ENCODE peak calls at places on chromosome 5, in ten cellular contexts. I, Q, F, O, L, G, H, C, W and J are unnamed samples.

GRCh38 chr5:102809033-102809432 is 53.9 kb downstream of the PAM start:
- DNase-seq in I (peak; percentile 33), Q (no peak), F (no peak), O (no peak), L (no peak), G (no peak), H (no peak), C (peak; percentile 65), W (no peak), J (no peak)

GRCh38 chr5:79408028-79408427 is 105.9 kb downstream of the HOMER1 start:
- DNase-seq in I (no peak), Q (peak; percentile 8), F (no peak), O (no peak), L (no peak), G (no peak), H (no peak), C (no peak), W (no peak), J (peak; percentile 2)

GRCh38 chr5:150298701-150299451 is 3.8 kb downstream of the ARSI start:
- DNase-seq in I (peak; percentile 97), Q (peak; percentile 98), F (no peak), O (peak; percentile 75), L (peak; percentile 73), G (no peak), H (peak; percentile 99), C (no peak), W (no peak), J (peak; percentile 89)

GRCh38 chr5:83827111-83827541 is 106.5 kb upstream of the HAPLN1 start:
- DNase-seq in I (peak; percentile 66), Q (peak; percentile 39), F (no peak), O (no peak), L (no peak), G (no peak), H (peak; percentile 46), C (no peak), W (no peak), J (peak; percentile 92)

GRCh38 chr5:134184155-134185135 is 7.7 kb upstream of the SKP1 start:
- DNase-seq in I (peak; percentile 33), Q (peak; percentile 57), F (peak; percentile 84), O (peak; percentile 80), L (peak; percentile 32), G (peak; percentile 66), H (peak; percentile 56), C (peak; percentile 72), W (peak; percentile 73), J (peak; percentile 75)

GRCh38 chr5:137666901-137667300 is 69.0 kb downstream of the KLHL3 start:
- DNase-seq in I (no peak), Q (no peak), F (no peak), O (no peak), L (no peak), G (no peak), H (no peak), C (no peak), W (no peak), J (no peak)

GRCh38 chr5:107885601-107886000 is 214.9 kb upstream of the EFNA5 start:
- DNase-seq in I (no peak), Q (no peak), F (no peak), O (no peak), L (no peak), G (no peak), H (no peak), C (no peak), W (no peak), J (no peak)

GRCh38 chr5:66882592-66883227 is 286.5 kb downstream of the MAST4 start:
- DNase-seq in I (peak; percentile 83), Q (peak; percentile 95), F (no peak), O (no peak), L (no peak), G (no peak), H (peak; percentile 72), C (no peak), W (no peak), J (peak; percentile 80)

GRCh38 chr5:58114324-58114723 is 345.6 kb downstream of the PLK2 start:
- DNase-seq in I (peak; percentile 96), Q (peak; percentile 91), F (no peak), O (no peak), L (no peak), G (no peak), H (peak; percentile 84), C (no peak), W (no peak), J (peak; percentile 53)

GRCh38 chr5:168177831-168178450 is 113.5 kb upstream of the WWC1 start:
- DNase-seq in I (no peak), Q (no peak), F (no peak), O (no peak), L (no peak), G (no peak), H (no peak), C (no peak), W (no peak), J (no peak)

GRCh38 chr5:74653991-74654390 is 13.5 kb upstream of the ENC1 start:
- DNase-seq in I (no peak), Q (no peak), F (no peak), O (no peak), L (no peak), G (no peak), H (no peak), C (no peak), W (no peak), J (no peak)

GRCh38 chr5:155768342-155768741 is 558.6 kb upstream of the SGCD start:
- DNase-seq in I (no peak), Q (no peak), F (no peak), O (no peak), L (no peak), G (no peak), H (no peak), C (no peak), W (no peak), J (no peak)

GRCh38 chr5:9126490-9126889 is 419.4 kb downstream of the SEMA5A start:
- DNase-seq in I (peak; percentile 57), Q (no peak), F (no peak), O (no peak), L (no peak), G (no peak), H (no peak), C (no peak), W (no peak), J (no peak)

GRCh38 chr5:72268753-72269410 is 51.2 kb downstream of the MRPS27 start:
- DNase-seq in I (peak; percentile 28), Q (peak; percentile 67), F (no peak), O (peak; percentile 64), L (no peak), G (peak; percentile 30), H (peak; percentile 43), C (no peak), W (no peak), J (peak; percentile 64)

GRCh38 chr5:136364307-136364706 is 1.0 kb downstream of the TRPC7 start:
- DNase-seq in I (no peak), Q (no peak), F (no peak), O (no peak), L (no peak), G (no peak), H (no peak), C (no peak), W (no peak), J (peak; percentile 1)

GRCh38 chr5:2307631-2308030 is 424.9 kb upstream of the IRX4 start:
- DNase-seq in I (no peak), Q (no peak), F (no peak), O (no peak), L (no peak), G (no peak), H (no peak), C (peak; percentile 27), W (no peak), J (no peak)

GRCh38 chr5:58044166-58044565 is 415.7 kb downstream of the PLK2 start:
- DNase-seq in I (no peak), Q (no peak), F (no peak), O (peak; percentile 1), L (no peak), G (no peak), H (no peak), C (no peak), W (no peak), J (no peak)

GRCh38 chr5:151448038-151448985 is 909 bp downstream of the SLC36A1 start:
- DNase-seq in I (peak; percentile 4), Q (peak; percentile 41), F (no peak), O (peak; percentile 63), L (no peak), G (peak; percentile 28), H (no peak), C (no peak), W (no peak), J (no peak)

GRCh38 chr5:108743344-108743743 is 4.4 kb upstream of the FER start:
- DNase-seq in I (peak; percentile 69), Q (no peak), F (no peak), O (no peak), L (no peak), G (no peak), H (no peak), C (no peak), W (no peak), J (peak; percentile 82)

DNA sequence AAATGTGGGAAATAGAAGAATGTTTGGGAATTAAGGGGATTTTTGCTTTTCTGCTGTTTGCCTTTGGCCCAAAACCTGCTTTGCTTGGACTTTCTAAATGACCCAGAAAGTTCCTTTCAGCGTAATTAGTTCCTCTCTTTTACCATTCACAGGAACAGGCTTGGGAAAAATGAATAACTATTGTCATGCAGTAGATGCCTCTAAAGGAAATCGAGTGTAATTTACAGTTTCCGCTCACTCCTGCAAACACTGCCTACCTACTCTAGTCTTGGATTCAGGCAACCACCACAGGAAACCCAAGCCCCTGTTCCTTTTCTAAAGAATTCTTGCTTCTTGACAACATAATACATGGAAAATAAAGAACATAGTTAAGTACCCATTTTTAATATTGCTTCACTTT is 25.0 kb downstream of the TTC23L start:
- DNase-seq in I (no peak), Q (no peak), F (no peak), O (no peak), L (no peak), G (no peak), H (no peak), C (no peak), W (no peak), J (no peak)
- TF ChIP-seq CTCF in I (no peak), Q (no peak), F (no peak), O (no peak), L (no peak), G (no peak), H (no peak), C (no peak), W (no peak), J (no peak)

GRCh38 chr5:175900131-175900530 is 28.8 kb downstream of the CPLX2 start:
- DNase-seq in I (no peak), Q (no peak), F (no peak), O (no peak), L (no peak), G (no peak), H (no peak), C (no peak), W (no peak), J (no peak)
- H3K4me3 ChIP-seq in I (no peak overlapping the region), Q (no peak overlapping the region), F (no peak overlapping the region), O (no peak overlapping the region), L (no peak overlapping the region), G (no peak overlapping the region), H (no peak overlapping the region), C (no peak overlapping the region), W (no peak overlapping the region), J (no peak overlapping the region)

GRCh38 chr5:85838781-85839180 is 779.0 kb upstream of the COX7C start:
- DNase-seq in I (no peak), Q (no peak), F (no peak), O (no peak), L (no peak), G (no peak), H (no peak), C (no peak), W (no peak), J (no peak)
- TF ChIP-seq CTCF in I (no peak), Q (no peak), F (no peak), O (no peak), L (no peak), G (no peak), H (no peak), C (no peak), W (no peak), J (no peak)

GRCh38 chr5:141958113-141958512 is at the start of gene PCDH12:
- DNase-seq in I (no peak), Q (no peak), F (peak; percentile 68), O (no peak), L (no peak), G (no peak), H (peak; percentile 7), C (no peak), W (no peak), J (peak; percentile 78)
- H3K4me3 ChIP-seq in I (no peak within 1 kb of the TSS), Q (no peak within 1 kb of the TSS), F (peak within 1 kb of the TSS; percentile 56), O (no peak within 1 kb of the TSS), L (no peak within 1 kb of the TSS), G (no peak within 1 kb of the TSS), H (no peak within 1 kb of the TSS), C (no peak within 1 kb of the TSS), W (no peak within 1 kb of the TSS), J (peak within 1 kb of the TSS; percentile 17)